ENCODE peak calls at places on chromosomes 2 and 18, in five cellular contexts. One of them, this sample, is unnamed.
A peak's percentile ranks its signal among the peaks of the same experiment; 100 is the strongest.

GRCh38 chr2:65357095-65357958 is 75.1 kb downstream of the SPRED2 start:
- DNase-seq in SJSA1: no peak
- DNase-seq in SK-N-SH: no peak
- DNase-seq in body of pancreas: no peak
- DNase-seq in psoas muscle: no peak
- DNase-seq in this sample: no peak

GRCh38 chr2:78992807-78993517 is 32.5 kb upstream of the REG3G start:
- DNase-seq in SJSA1: no peak
- DNase-seq in SK-N-SH: no peak
- DNase-seq in body of pancreas: peak; percentile 74
- DNase-seq in psoas muscle: no peak
- DNase-seq in this sample: no peak

GRCh38 chr2:233217892-233218377 is 33.5 kb upstream of the ATG16L1 start:
- DNase-seq in SJSA1: no peak
- DNase-seq in SK-N-SH: no peak
- DNase-seq in body of pancreas: no peak
- DNase-seq in psoas muscle: no peak
- DNase-seq in this sample: no peak

GRCh38 chr18:52903858-52904257 is 563.9 kb downstream of the DCC start:
- DNase-seq in SJSA1: no peak
- DNase-seq in SK-N-SH: peak; percentile 38
- DNase-seq in body of pancreas: peak; percentile 55
- DNase-seq in psoas muscle: no peak
- DNase-seq in this sample: peak; percentile 53

GRCh38 chr2:232295971-232296370 is 82.6 kb upstream of the ALPP start:
- DNase-seq in SJSA1: no peak
- DNase-seq in SK-N-SH: no peak
- DNase-seq in body of pancreas: no peak
- DNase-seq in psoas muscle: no peak
- DNase-seq in this sample: no peak

GRCh38 chr2:36886664-36887063 is 79.7 kb downstream of the STRN start:
- DNase-seq in SJSA1: no peak
- DNase-seq in SK-N-SH: no peak
- DNase-seq in body of pancreas: no peak
- DNase-seq in psoas muscle: no peak
- DNase-seq in this sample: no peak

GRCh38 chr18:78480531-78481054 is 499.0 kb upstream of the SALL3 start:
- DNase-seq in SJSA1: no peak
- DNase-seq in SK-N-SH: no peak
- DNase-seq in body of pancreas: no peak
- DNase-seq in psoas muscle: no peak
- DNase-seq in this sample: no peak

GRCh38 chr2:150279673-150280072 is 207.8 kb downstream of the RND3 start:
- DNase-seq in SJSA1: no peak
- DNase-seq in SK-N-SH: no peak
- DNase-seq in body of pancreas: no peak
- DNase-seq in psoas muscle: no peak
- DNase-seq in this sample: no peak

GRCh38 chr2:120771556-120772208 is 36.0 kb downstream of the GLI2 start:
- DNase-seq in SJSA1: peak; percentile 94
- DNase-seq in SK-N-SH: no peak
- DNase-seq in body of pancreas: peak; percentile 45
- DNase-seq in psoas muscle: peak; percentile 76
- DNase-seq in this sample: peak; percentile 86

GRCh38 chr2:129729646-129730045 is 249.8 kb upstream of the RAB6C start:
- DNase-seq in SJSA1: no peak
- DNase-seq in SK-N-SH: no peak
- DNase-seq in body of pancreas: no peak
- DNase-seq in psoas muscle: no peak
- DNase-seq in this sample: no peak

GRCh38 chr2:60414731-60415130 is 138.7 kb downstream of the BCL11A start:
- DNase-seq in SJSA1: no peak
- DNase-seq in SK-N-SH: no peak
- DNase-seq in body of pancreas: no peak
- DNase-seq in psoas muscle: no peak
- DNase-seq in this sample: no peak

GRCh38 chr2:209425082-209426071 is 1.5 kb downstream of the MAP2 start:
- DNase-seq in SJSA1: no peak
- DNase-seq in SK-N-SH: peak; percentile 50
- DNase-seq in body of pancreas: peak; percentile 61
- DNase-seq in psoas muscle: no peak
- DNase-seq in this sample: no peak

GRCh38 chr18:2442726-2443275 is 128.5 kb downstream of the METTL4 start:
- DNase-seq in SJSA1: no peak
- DNase-seq in SK-N-SH: no peak
- DNase-seq in body of pancreas: no peak
- DNase-seq in psoas muscle: no peak
- DNase-seq in this sample: no peak

GRCh38 chr2:109376115-109376514 is 237.7 kb downstream of the SEPTIN10 start:
- DNase-seq in SJSA1: no peak
- DNase-seq in SK-N-SH: no peak
- DNase-seq in body of pancreas: no peak
- DNase-seq in psoas muscle: no peak
- DNase-seq in this sample: no peak

GRCh38 chr2:175931751-175932295 is 70.2 kb downstream of the LNPK start:
- DNase-seq in SJSA1: no peak
- DNase-seq in SK-N-SH: no peak
- DNase-seq in body of pancreas: no peak
- DNase-seq in psoas muscle: no peak
- DNase-seq in this sample: no peak

GRCh38 chr18:8786766-8787670 is 81.7 kb downstream of the MTCL1 start:
- DNase-seq in SJSA1: peak; percentile 35
- DNase-seq in SK-N-SH: peak; percentile 57
- DNase-seq in body of pancreas: no peak
- DNase-seq in psoas muscle: no peak
- DNase-seq in this sample: no peak

GRCh38 chr2:34825671-34826070 is 1226.6 kb upstream of the FAM98A start:
- DNase-seq in SJSA1: no peak
- DNase-seq in SK-N-SH: no peak
- DNase-seq in body of pancreas: no peak
- DNase-seq in psoas muscle: no peak
- DNase-seq in this sample: no peak

GRCh38 chr2:138633049-138633448 is 131.5 kb downstream of the SPOPL start:
- DNase-seq in SJSA1: no peak
- DNase-seq in SK-N-SH: no peak
- DNase-seq in body of pancreas: no peak
- DNase-seq in psoas muscle: no peak
- DNase-seq in this sample: no peak

GRCh38 chr2:6025391-6025790 is 333.2 kb downstream of the SOX11 start:
- DNase-seq in SJSA1: no peak
- DNase-seq in SK-N-SH: no peak
- DNase-seq in body of pancreas: no peak
- DNase-seq in psoas muscle: no peak
- DNase-seq in this sample: no peak

GRCh38 chr2:139365189-139365588 is 585.0 kb upstream of the NXPH2 start:
- DNase-seq in SJSA1: no peak
- DNase-seq in SK-N-SH: no peak
- DNase-seq in body of pancreas: no peak
- DNase-seq in psoas muscle: no peak
- DNase-seq in this sample: no peak

GRCh38 chr2:86791574-86791973 is 861 bp upstream of the CD8A start:
- DNase-seq in SJSA1: no peak
- DNase-seq in SK-N-SH: peak; percentile 27
- DNase-seq in body of pancreas: no peak
- DNase-seq in psoas muscle: no peak
- DNase-seq in this sample: no peak

GRCh38 chr2:20136149-20136548 is 84.7 kb upstream of the LAPTM4A start:
- DNase-seq in SJSA1: no peak
- DNase-seq in SK-N-SH: no peak
- DNase-seq in body of pancreas: no peak
- DNase-seq in psoas muscle: no peak
- DNase-seq in this sample: no peak

GRCh38 chr2:96773922-96774321 is 13.2 kb downstream of the CNNM4 start:
- DNase-seq in SJSA1: no peak
- DNase-seq in SK-N-SH: no peak
- DNase-seq in body of pancreas: peak; percentile 36
- DNase-seq in psoas muscle: no peak
- DNase-seq in this sample: no peak

GRCh38 chr18:4232656-4233055 is 222.5 kb downstream of the DLGAP1 start:
- DNase-seq in SJSA1: no peak
- DNase-seq in SK-N-SH: no peak
- DNase-seq in body of pancreas: no peak
- DNase-seq in psoas muscle: no peak
- DNase-seq in this sample: no peak
- H3K4me1 ChIP-seq in SJSA1: no peaks in the 10 kb centered on the region
- H3K4me1 ChIP-seq in SK-N-SH: no peaks in the 10 kb centered on the region
- H3K4me1 ChIP-seq in body of pancreas: no peaks in the 10 kb centered on the region
- H3K4me1 ChIP-seq in psoas muscle: no peaks in the 10 kb centered on the region
- H3K4me1 ChIP-seq in this sample: no peaks in the 10 kb centered on the region

GRCh38 chr2:26681656-26682055 is 10.9 kb upstream of the KCNK3 start:
- DNase-seq in SJSA1: no peak
- DNase-seq in SK-N-SH: peak; percentile 51
- DNase-seq in body of pancreas: no peak
- DNase-seq in psoas muscle: no peak
- DNase-seq in this sample: no peak
- H3K27me3 ChIP-seq in SJSA1: peaks cover 29% of the 10 kb centered on the region
- H3K27me3 ChIP-seq in SK-N-SH: peaks cover 66% of the 10 kb centered on the region
- H3K27me3 ChIP-seq in body of pancreas: no peaks in the 10 kb centered on the region
- H3K27me3 ChIP-seq in psoas muscle: peaks cover 8% of the 10 kb centered on the region
- H3K27me3 ChIP-seq in this sample: no peaks in the 10 kb centered on the region

DNA sequence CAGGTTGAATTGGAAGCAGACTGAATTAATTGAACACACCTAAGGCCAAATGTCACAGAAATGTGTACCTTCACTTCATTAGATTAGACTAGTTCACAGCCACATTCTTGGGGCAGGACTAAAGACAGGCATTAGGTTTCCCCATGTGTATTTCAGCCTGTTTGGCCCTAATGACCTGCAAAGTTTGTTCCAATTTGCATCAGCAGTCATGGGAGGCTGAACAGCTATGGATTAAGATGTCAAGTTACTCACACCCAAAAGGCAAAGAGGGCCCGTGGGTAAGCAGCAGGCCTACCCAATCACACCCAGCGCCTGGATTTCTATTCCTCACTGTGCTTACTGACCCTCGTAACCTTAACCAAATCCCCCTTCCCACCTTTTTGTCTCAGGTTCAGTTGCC is 99.6 kb upstream of the RIOK3 start:
- DNase-seq in SJSA1: no peak
- DNase-seq in SK-N-SH: no peak
- DNase-seq in body of pancreas: no peak
- DNase-seq in psoas muscle: no peak
- DNase-seq in this sample: no peak
- H3K4me1 ChIP-seq in SJSA1: peaks cover 4% of the 10 kb centered on the region
- H3K4me1 ChIP-seq in SK-N-SH: peaks cover 10% of the 10 kb centered on the region
- H3K4me1 ChIP-seq in body of pancreas: peaks cover 14% of the 10 kb centered on the region
- H3K4me1 ChIP-seq in psoas muscle: peaks cover 8% of the 10 kb centered on the region
- H3K4me1 ChIP-seq in this sample: peaks cover 10% of the 10 kb centered on the region

DNA sequence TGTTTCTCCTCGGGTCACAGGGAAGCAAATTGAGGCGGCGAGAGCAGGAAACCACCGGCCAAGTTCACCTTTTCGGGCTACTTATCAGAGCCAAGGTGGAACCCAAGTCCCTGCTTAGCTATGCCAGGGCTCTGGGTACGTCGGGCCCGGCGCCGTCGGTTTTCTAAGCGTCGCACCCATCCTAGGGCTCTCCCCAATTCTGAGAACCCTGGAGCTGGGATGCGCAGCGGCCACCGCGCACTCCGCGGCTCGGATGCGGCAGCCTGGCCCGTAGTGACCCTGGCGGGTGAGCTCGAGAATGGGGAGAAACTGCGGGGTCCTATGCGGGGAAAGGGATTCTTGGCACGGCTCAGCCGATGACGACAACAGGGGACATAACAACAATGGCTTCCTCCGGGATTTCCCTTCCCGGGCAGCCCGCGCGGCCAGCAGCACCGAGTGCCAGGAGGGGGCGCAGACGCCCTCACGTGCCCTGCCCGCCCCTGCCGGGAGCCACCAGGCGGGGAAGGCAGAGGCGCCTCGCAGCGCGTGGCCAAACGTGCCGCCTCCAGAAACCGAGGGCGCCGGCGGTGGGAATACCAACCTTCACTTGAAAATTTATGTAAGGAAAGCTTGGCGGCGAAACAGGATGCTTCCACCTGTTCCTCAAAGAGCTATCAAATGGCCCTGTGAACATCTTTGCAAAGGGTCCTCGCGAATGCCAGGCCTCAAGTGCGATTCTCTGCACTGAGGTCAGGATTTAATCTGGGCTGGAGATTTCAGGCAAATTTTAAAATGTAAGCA is 2.1 kb upstream of the SLC30A3 start:
- DNase-seq in SJSA1: peak; percentile 77
- DNase-seq in SK-N-SH: peak; percentile 100
- DNase-seq in body of pancreas: peak; percentile 63
- DNase-seq in psoas muscle: peak; percentile 64
- DNase-seq in this sample: peak; percentile 74
- H3K27me3 ChIP-seq in SJSA1: peaks cover 70% of the 10 kb centered on the region
- H3K27me3 ChIP-seq in SK-N-SH: peaks cover 86% of the 10 kb centered on the region
- H3K27me3 ChIP-seq in body of pancreas: peaks cover 44% of the 10 kb centered on the region
- H3K27me3 ChIP-seq in psoas muscle: peaks cover 78% of the 10 kb centered on the region
- H3K27me3 ChIP-seq in this sample: no peaks in the 10 kb centered on the region

DNA sequence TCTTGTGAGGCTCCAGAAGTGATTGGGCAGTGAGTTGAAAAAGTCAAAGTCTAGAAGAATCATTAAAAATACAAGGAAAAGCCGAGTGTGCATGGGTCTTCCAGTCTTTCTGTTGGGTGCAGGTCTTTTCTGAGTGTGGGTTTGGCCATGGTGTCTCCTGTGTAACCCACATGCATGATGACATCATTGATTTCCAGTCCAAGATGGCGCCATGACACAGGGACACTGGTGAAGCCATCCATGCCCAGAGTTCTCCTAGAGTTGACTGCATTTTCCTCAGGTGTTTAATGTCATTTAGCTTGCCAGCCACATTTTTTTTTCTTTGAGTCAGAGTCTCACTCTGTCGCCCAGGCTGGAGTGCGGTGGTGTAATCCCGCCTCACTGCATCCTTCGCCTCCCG is 35.9 kb downstream of the SH3BP4 start:
- DNase-seq in SJSA1: no peak
- DNase-seq in SK-N-SH: no peak
- DNase-seq in body of pancreas: no peak
- DNase-seq in psoas muscle: no peak
- DNase-seq in this sample: no peak
- H3K4me1 ChIP-seq in SJSA1: peaks cover 85% of the 10 kb centered on the region
- H3K4me1 ChIP-seq in SK-N-SH: peaks cover 8% of the 10 kb centered on the region
- H3K4me1 ChIP-seq in body of pancreas: peaks cover 83% of the 10 kb centered on the region
- H3K4me1 ChIP-seq in psoas muscle: peaks cover 5% of the 10 kb centered on the region
- H3K4me1 ChIP-seq in this sample: peaks cover 18% of the 10 kb centered on the region